ENCODE peak calls at places on chromosomes 5 and 9, in seven cellular contexts. One of them, this sample, is unnamed.

GRCh38 chr5:17620627-17621026 is 10.4 kb downstream of the TAF11L12 start:
- DNase-seq in NCI-H510A: no peak
- DNase-seq in upper lobe of left lung: peak
- DNase-seq in neural crest cell: no peak
- DNase-seq in dorsolateral prefrontal cortex: no peak
- DNase-seq in germinal center: peak
- DNase-seq in Peyer's patch: no peak
- DNase-seq in this sample: no peak

GRCh38 chr9:13386935-13387667 is 107.6 kb upstream of the MPDZ start:
- DNase-seq in Peyer's patch: no peak
- DNase-seq in upper lobe of left lung: no peak
- DNase-seq in dorsolateral prefrontal cortex: no peak
- DNase-seq in neural crest cell: no peak
- DNase-seq in NCI-H510A: no peak
- DNase-seq in germinal center: no peak
- DNase-seq in this sample: no peak

GRCh38 chr5:159240301-159240870 is 22.7 kb upstream of the UBLCP1 start:
- DNase-seq in upper lobe of left lung: no peak
- DNase-seq in Peyer's patch: no peak
- DNase-seq in neural crest cell: no peak
- DNase-seq in NCI-H510A: no peak
- DNase-seq in dorsolateral prefrontal cortex: no peak
- DNase-seq in germinal center: no peak
- DNase-seq in this sample: no peak

GRCh38 chr5:88145603-88146467 is 122.8 kb downstream of the TMEM161B start:
- DNase-seq in neural crest cell: peak
- DNase-seq in germinal center: no peak
- DNase-seq in dorsolateral prefrontal cortex: no peak
- DNase-seq in NCI-H510A: peak
- DNase-seq in upper lobe of left lung: no peak
- DNase-seq in Peyer's patch: no peak
- DNase-seq in this sample: no peak

GRCh38 chr9:95696701-95697100 is 178.8 kb upstream of the ERCC6L2 start:
- DNase-seq in neural crest cell: no peak
- DNase-seq in germinal center: no peak
- DNase-seq in upper lobe of left lung: no peak
- DNase-seq in dorsolateral prefrontal cortex: no peak
- DNase-seq in NCI-H510A: no peak
- DNase-seq in Peyer's patch: peak
- DNase-seq in this sample: no peak

GRCh38 chr5:54317511-54318260 is 7.3 kb upstream of the ARL15 start:
- DNase-seq in germinal center: no peak
- DNase-seq in upper lobe of left lung: no peak
- DNase-seq in neural crest cell: no peak
- DNase-seq in NCI-H510A: no peak
- DNase-seq in dorsolateral prefrontal cortex: no peak
- DNase-seq in Peyer's patch: no peak
- DNase-seq in this sample: no peak

GRCh38 chr9:18490591-18491370 is 16.8 kb downstream of the ADAMTSL1 start:
- DNase-seq in NCI-H510A: no peak
- DNase-seq in dorsolateral prefrontal cortex: no peak
- DNase-seq in upper lobe of left lung: no peak
- DNase-seq in neural crest cell: no peak
- DNase-seq in Peyer's patch: no peak
- DNase-seq in germinal center: no peak
- DNase-seq in this sample: no peak

GRCh38 chr5:31719988-31720387 is 81.1 kb downstream of the PDZD2 start:
- DNase-seq in Peyer's patch: no peak
- DNase-seq in dorsolateral prefrontal cortex: no peak
- DNase-seq in germinal center: no peak
- DNase-seq in upper lobe of left lung: no peak
- DNase-seq in neural crest cell: no peak
- DNase-seq in NCI-H510A: no peak
- DNase-seq in this sample: no peak

GRCh38 chr9:28365020-28365640 is 791.8 kb upstream of the C9orf72 start:
- DNase-seq in NCI-H510A: no peak
- DNase-seq in neural crest cell: no peak
- DNase-seq in germinal center: no peak
- DNase-seq in Peyer's patch: no peak
- DNase-seq in upper lobe of left lung: no peak
- DNase-seq in dorsolateral prefrontal cortex: no peak
- DNase-seq in this sample: no peak

GRCh38 chr9:114282926-114283325 is 40.0 kb upstream of the ORM1 start:
- DNase-seq in germinal center: no peak
- DNase-seq in upper lobe of left lung: no peak
- DNase-seq in neural crest cell: no peak
- DNase-seq in Peyer's patch: no peak
- DNase-seq in dorsolateral prefrontal cortex: peak
- DNase-seq in NCI-H510A: no peak
- DNase-seq in this sample: no peak

GRCh38 chr9:111961011-111961410 is 64.4 kb downstream of the UGCG start:
- DNase-seq in upper lobe of left lung: no peak
- DNase-seq in Peyer's patch: peak
- DNase-seq in dorsolateral prefrontal cortex: no peak
- DNase-seq in germinal center: no peak
- DNase-seq in NCI-H510A: peak
- DNase-seq in neural crest cell: no peak
- DNase-seq in this sample: no peak

GRCh38 chr9:38144421-38144820 is 75.4 kb upstream of the SHB start:
- DNase-seq in Peyer's patch: no peak
- DNase-seq in upper lobe of left lung: no peak
- DNase-seq in neural crest cell: no peak
- DNase-seq in dorsolateral prefrontal cortex: no peak
- DNase-seq in NCI-H510A: no peak
- DNase-seq in germinal center: no peak
- DNase-seq in this sample: no peak

GRCh38 chr5:98763001-98763630 is 10.3 kb upstream of the RGMB start:
- DNase-seq in NCI-H510A: no peak
- DNase-seq in upper lobe of left lung: no peak
- DNase-seq in dorsolateral prefrontal cortex: no peak
- DNase-seq in germinal center: no peak
- DNase-seq in neural crest cell: no peak
- DNase-seq in Peyer's patch: no peak
- DNase-seq in this sample: no peak

GRCh38 chr5:149030392-149030791 is 32.5 kb downstream of the SH3TC2 start:
- DNase-seq in Peyer's patch: no peak
- DNase-seq in upper lobe of left lung: no peak
- DNase-seq in dorsolateral prefrontal cortex: no peak
- DNase-seq in germinal center: no peak
- DNase-seq in NCI-H510A: no peak
- DNase-seq in neural crest cell: no peak
- DNase-seq in this sample: no peak

GRCh38 chr9:98807811-98808195 is 333 bp downstream of the GALNT12 start:
- DNase-seq in upper lobe of left lung: no peak
- DNase-seq in Peyer's patch: no peak
- DNase-seq in dorsolateral prefrontal cortex: no peak
- DNase-seq in NCI-H510A: peak
- DNase-seq in neural crest cell: no peak
- DNase-seq in germinal center: peak
- DNase-seq in this sample: no peak

GRCh38 chr9:117555964-117556629 is 141.2 kb upstream of the ASTN2 start:
- DNase-seq in dorsolateral prefrontal cortex: peak
- DNase-seq in Peyer's patch: peak
- DNase-seq in NCI-H510A: no peak
- DNase-seq in upper lobe of left lung: no peak
- DNase-seq in neural crest cell: peak
- DNase-seq in germinal center: peak
- DNase-seq in this sample: no peak

GRCh38 chr5:52922384-52922783 is 66.8 kb upstream of the ITGA2 start:
- DNase-seq in dorsolateral prefrontal cortex: no peak
- DNase-seq in germinal center: no peak
- DNase-seq in upper lobe of left lung: no peak
- DNase-seq in NCI-H510A: no peak
- DNase-seq in neural crest cell: no peak
- DNase-seq in Peyer's patch: no peak
- DNase-seq in this sample: no peak

GRCh38 chr5:1388383-1388967 is 43.6 kb upstream of the CLPTM1L start:
- DNase-seq in germinal center: no peak
- DNase-seq in neural crest cell: no peak
- DNase-seq in NCI-H510A: no peak
- DNase-seq in upper lobe of left lung: no peak
- DNase-seq in Peyer's patch: no peak
- DNase-seq in dorsolateral prefrontal cortex: no peak
- DNase-seq in this sample: no peak

GRCh38 chr5:39526914-39527477 is 102.2 kb upstream of the DAB2 start:
- DNase-seq in NCI-H510A: no peak
- DNase-seq in upper lobe of left lung: no peak
- DNase-seq in germinal center: no peak
- DNase-seq in dorsolateral prefrontal cortex: no peak
- DNase-seq in Peyer's patch: no peak
- DNase-seq in neural crest cell: no peak
- DNase-seq in this sample: no peak

GRCh38 chr9:21810388-21810787 is 8.0 kb downstream of the MTAP start:
- DNase-seq in dorsolateral prefrontal cortex: no peak
- DNase-seq in upper lobe of left lung: no peak
- DNase-seq in germinal center: no peak
- DNase-seq in Peyer's patch: no peak
- DNase-seq in neural crest cell: no peak
- DNase-seq in NCI-H510A: no peak
- DNase-seq in this sample: no peak

GRCh38 chr5:2903451-2904395 is 152.2 kb upstream of the IRX2 start:
- DNase-seq in neural crest cell: no peak
- DNase-seq in germinal center: no peak
- DNase-seq in dorsolateral prefrontal cortex: no peak
- DNase-seq in NCI-H510A: no peak
- DNase-seq in upper lobe of left lung: peak
- DNase-seq in Peyer's patch: no peak
- DNase-seq in this sample: no peak

GRCh38 chr5:38535281-38535750 is 21.1 kb downstream of the LIFR start:
- DNase-seq in upper lobe of left lung: no peak
- DNase-seq in germinal center: no peak
- DNase-seq in Peyer's patch: no peak
- DNase-seq in neural crest cell: no peak
- DNase-seq in NCI-H510A: peak
- DNase-seq in dorsolateral prefrontal cortex: no peak
- DNase-seq in this sample: no peak

GRCh38 chr9:92293075-92293354 is 482 bp downstream of the IARS1 start:
- DNase-seq in neural crest cell: no peak
- DNase-seq in upper lobe of left lung: no peak
- DNase-seq in Peyer's patch: no peak
- DNase-seq in dorsolateral prefrontal cortex: no peak
- DNase-seq in NCI-H510A: no peak
- DNase-seq in germinal center: no peak
- DNase-seq in this sample: no peak

GRCh38 chr5:143170104-143170503 is 233.4 kb downstream of the NR3C1 start:
- DNase-seq in germinal center: no peak
- DNase-seq in upper lobe of left lung: no peak
- DNase-seq in Peyer's patch: no peak
- DNase-seq in NCI-H510A: no peak
- DNase-seq in neural crest cell: no peak
- DNase-seq in dorsolateral prefrontal cortex: no peak
- DNase-seq in this sample: no peak

GRCh38 chr9:75027187-75028107 is 646 bp downstream of the CARNMT1 start:
- DNase-seq in upper lobe of left lung: peak
- DNase-seq in Peyer's patch: peak
- DNase-seq in dorsolateral prefrontal cortex: peak
- DNase-seq in neural crest cell: peak
- DNase-seq in germinal center: peak
- DNase-seq in NCI-H510A: peak
- DNase-seq in this sample: no peak

GRCh38 chr5:103918668-103919367 is 356.2 kb upstream of the NUDT12 start:
- DNase-seq in NCI-H510A: no peak
- DNase-seq in germinal center: no peak
- DNase-seq in upper lobe of left lung: no peak
- DNase-seq in dorsolateral prefrontal cortex: no peak
- DNase-seq in neural crest cell: no peak
- DNase-seq in Peyer's patch: no peak
- DNase-seq in this sample: no peak

GRCh38 chr5:178502401-178503100 is 87.6 kb downstream of the COL23A1 start:
- DNase-seq in dorsolateral prefrontal cortex: no peak
- DNase-seq in germinal center: no peak
- DNase-seq in NCI-H510A: no peak
- DNase-seq in Peyer's patch: no peak
- DNase-seq in upper lobe of left lung: peak
- DNase-seq in neural crest cell: no peak
- DNase-seq in this sample: no peak

GRCh38 chr9:125538092-125538473 is 168.9 kb downstream of the MAPKAP1 start:
- DNase-seq in neural crest cell: no peak
- DNase-seq in dorsolateral prefrontal cortex: no peak
- DNase-seq in upper lobe of left lung: no peak
- DNase-seq in Peyer's patch: no peak
- DNase-seq in NCI-H510A: peak
- DNase-seq in germinal center: no peak
- DNase-seq in this sample: no peak

GRCh38 chr9:84775056-84775648 is 105.6 kb downstream of the NTRK2 start:
- DNase-seq in germinal center: no peak
- DNase-seq in NCI-H510A: no peak
- DNase-seq in dorsolateral prefrontal cortex: no peak
- DNase-seq in neural crest cell: no peak
- DNase-seq in Peyer's patch: no peak
- DNase-seq in upper lobe of left lung: no peak
- DNase-seq in this sample: no peak

GRCh38 chr5:2742921-2743679 is 8.4 kb downstream of the IRX2 start:
- DNase-seq in Peyer's patch: no peak
- DNase-seq in dorsolateral prefrontal cortex: no peak
- DNase-seq in germinal center: no peak
- DNase-seq in upper lobe of left lung: peak
- DNase-seq in NCI-H510A: no peak
- DNase-seq in neural crest cell: peak
- DNase-seq in this sample: no peak

GRCh38 chr5:79229357-79230174 is 6.4 kb upstream of the JMY start:
- DNase-seq in germinal center: no peak
- DNase-seq in upper lobe of left lung: no peak
- DNase-seq in Peyer's patch: peak
- DNase-seq in dorsolateral prefrontal cortex: no peak
- DNase-seq in neural crest cell: no peak
- DNase-seq in NCI-H510A: no peak
- DNase-seq in this sample: no peak

GRCh38 chr9:130183133-130183762 is 11.0 kb downstream of the NCS1 start:
- DNase-seq in Peyer's patch: no peak
- DNase-seq in dorsolateral prefrontal cortex: no peak
- DNase-seq in neural crest cell: no peak
- DNase-seq in upper lobe of left lung: no peak
- DNase-seq in germinal center: no peak
- DNase-seq in NCI-H510A: no peak
- DNase-seq in this sample: no peak

GRCh38 chr5:74616236-74617146 is 24.0 kb downstream of the ENC1 start:
- DNase-seq in upper lobe of left lung: peak
- DNase-seq in Peyer's patch: no peak
- DNase-seq in germinal center: no peak
- DNase-seq in neural crest cell: no peak
- DNase-seq in dorsolateral prefrontal cortex: no peak
- DNase-seq in NCI-H510A: no peak
- DNase-seq in this sample: no peak

GRCh38 chr5:1967716-1968115 is 85.0 kb upstream of the IRX4 start:
- DNase-seq in upper lobe of left lung: no peak
- DNase-seq in dorsolateral prefrontal cortex: no peak
- DNase-seq in NCI-H510A: no peak
- DNase-seq in Peyer's patch: no peak
- DNase-seq in germinal center: no peak
- DNase-seq in neural crest cell: no peak
- DNase-seq in this sample: no peak

GRCh38 chr5:82330506-82330905 is 52.4 kb upstream of the RPS23 start:
- DNase-seq in Peyer's patch: no peak
- DNase-seq in upper lobe of left lung: no peak
- DNase-seq in NCI-H510A: no peak
- DNase-seq in dorsolateral prefrontal cortex: no peak
- DNase-seq in neural crest cell: no peak
- DNase-seq in germinal center: no peak
- DNase-seq in this sample: no peak

GRCh38 chr5:125176005-125176390 is 429.6 kb upstream of the ZNF608 start:
- DNase-seq in dorsolateral prefrontal cortex: no peak
- DNase-seq in NCI-H510A: no peak
- DNase-seq in Peyer's patch: no peak
- DNase-seq in neural crest cell: no peak
- DNase-seq in upper lobe of left lung: no peak
- DNase-seq in germinal center: no peak
- DNase-seq in this sample: no peak

This sample was measured in omental fat pad.